ENCODE peak calls at places on chromosomes 1 and 21, in nine cellular contexts. P, R, W, X, C, J, H, M and G are unnamed samples.

GRCh38 chr1:4617506-4617905 is 36.9 kb upstream of the AJAP1 start:
- DNase-seq in P (no peak), R (no peak), W (no peak), X (no peak), C (no peak), J (no peak), H (no peak), M (no peak), G (no peak)

GRCh38 chr1:156498447-156499193 is 2.0 kb downstream of the MEF2D start:
- DNase-seq in P (no peak), R (peak; percentile 50), W (peak; percentile 70), X (no peak), C (no peak), J (peak; percentile 79), H (peak; percentile 69), M (no peak), G (peak; percentile 54)

GRCh38 chr1:61181016-61181560 is 98.7 kb downstream of the NFIA start:
- DNase-seq in P (no peak), R (no peak), W (no peak), X (no peak), C (no peak), J (no peak), H (no peak), M (no peak), G (no peak)

GRCh38 chr1:246609632-246610031 is 43.4 kb downstream of the CNST start:
- DNase-seq in P (no peak), R (no peak), W (no peak), X (no peak), C (no peak), J (no peak), H (no peak), M (no peak), G (no peak)

GRCh38 chr21:44845418-44846200 is 27.7 kb upstream of the SUMO3 start:
- DNase-seq in P (peak; percentile 21), R (peak; percentile 60), W (peak; percentile 60), X (peak; percentile 97), C (peak; percentile 86), J (peak; percentile 79), H (peak; percentile 78), M (no peak), G (peak; percentile 65)

GRCh38 chr1:6300342-6301141 is 39.6 kb upstream of the GPR153 start:
- DNase-seq in P (no peak), R (no peak), W (no peak), X (no peak), C (no peak), J (no peak), H (no peak), M (no peak), G (peak; percentile 54)

GRCh38 chr1:191959856-191960255 is 198.4 kb upstream of the RGS18 start:
- DNase-seq in P (no peak), R (no peak), W (no peak), X (no peak), C (no peak), J (no peak), H (no peak), M (no peak), G (no peak)

GRCh38 chr1:37274491-37274890 is 199.9 kb upstream of the ZC3H12A start:
- DNase-seq in P (no peak), R (no peak), W (no peak), X (no peak), C (no peak), J (no peak), H (no peak), M (no peak), G (no peak)

GRCh38 chr1:19650416-19651140 is 6.5 kb downstream of the NBL1 start:
- DNase-seq in P (no peak), R (no peak), W (peak; percentile 78), X (peak; percentile 38), C (no peak), J (no peak), H (no peak), M (no peak), G (no peak)

DNA sequence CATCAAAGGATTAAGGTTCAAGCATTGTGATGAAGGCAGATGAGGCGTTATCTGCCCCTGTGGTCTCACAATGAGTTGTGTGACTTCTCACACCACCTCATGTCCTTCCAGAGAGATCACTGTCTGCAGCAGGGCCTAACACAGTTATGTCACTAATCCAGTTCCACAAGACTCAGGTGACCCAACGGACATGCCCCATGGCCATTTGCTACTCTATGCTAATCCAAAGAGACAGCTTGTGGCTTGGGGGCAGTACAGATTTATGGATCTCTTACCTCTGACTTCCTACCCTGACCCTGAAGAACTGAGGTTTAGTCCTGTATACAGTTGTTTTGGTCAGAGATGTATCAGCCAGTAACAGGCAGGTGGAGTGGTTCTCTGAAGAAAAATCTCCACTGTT is 147.1 kb downstream of the GLUL start:
- DNase-seq in P (no peak), R (no peak), W (no peak), X (no peak), C (no peak), J (no peak), H (no peak), M (no peak), G (no peak)
- TF ChIP-seq EP300 in P (no peak), R (no peak), W (no peak), X (no peak), C (no peak), J (no peak), H (no peak), M (no peak), G (no peak)

DNA sequence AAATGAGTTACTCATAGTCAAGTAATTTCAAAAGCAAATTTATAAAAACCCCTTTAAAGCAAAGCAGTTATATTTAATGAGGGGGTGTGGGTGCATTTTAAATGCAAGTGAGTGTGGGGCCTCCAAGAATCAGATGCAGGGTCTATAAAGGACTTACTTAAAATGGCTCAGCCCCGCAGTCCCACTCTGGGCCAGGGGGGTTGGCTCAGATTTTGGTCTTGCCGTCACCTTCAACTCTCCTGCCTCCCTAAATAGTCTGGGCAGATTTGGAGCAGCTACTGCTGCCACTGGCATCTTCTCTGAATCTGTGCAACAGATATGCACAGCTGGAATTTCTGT is 16.2 kb downstream of the AMPD2 start:
- DNase-seq in P (no peak), R (no peak), W (no peak), X (no peak), C (peak; percentile 8), J (peak; percentile 56), H (no peak), M (no peak), G (no peak)
- H3K4me3 ChIP-seq in P (no peak overlapping the region), R (no peak overlapping the region), W (no peak overlapping the region), X (no peak overlapping the region), C (no peak overlapping the region), J (no peak overlapping the region), H (no peak overlapping the region), M (no peak overlapping the region), G (no peak overlapping the region)

GRCh38 chr1:214604543-214604942 is 1.5 kb downstream of the CENPF start:
- DNase-seq in P (no peak), R (no peak), W (no peak), X (no peak), C (no peak), J (no peak), H (no peak), M (no peak), G (no peak)

GRCh38 chr1:214603819-214604252 is 841 bp downstream of the CENPF start:
- DNase-seq in P (no peak), R (no peak), W (no peak), X (peak; percentile 32), C (no peak), J (no peak), H (no peak), M (no peak), G (no peak)

GRCh38 chr1:214602764-214603657 is at the start of gene CENPF:
- DNase-seq in P (peak; percentile 91), R (peak; percentile 99), W (peak; percentile 97), X (peak; percentile 99), C (peak; percentile 98), J (peak; percentile 98), H (peak; percentile 94), M (peak; percentile 91), G (peak; percentile 96)
- H3K27ac ChIP-seq in P (no peak within 1 kb of the TSS), R (peak within 1 kb of the TSS; percentile 82), W (no peak within 1 kb of the TSS), X (peak within 1 kb of the TSS; percentile 86), C (no peak within 1 kb of the TSS), J (no peak within 1 kb of the TSS), H (no peak within 1 kb of the TSS), M (peak within 1 kb of the TSS; percentile 85), G (no peak within 1 kb of the TSS)

GRCh38 chr1:227697321-227697864 is 37.7 kb downstream of the JMJD4 start:
- DNase-seq in P (no peak), R (no peak), W (no peak), X (no peak), C (no peak), J (no peak), H (no peak), M (no peak), G (no peak)
- TF ChIP-seq EP300 in P (no peak), R (no peak), W (no peak), X (no peak), C (no peak), J (no peak), H (no peak), M (no peak), G (no peak)

DNA sequence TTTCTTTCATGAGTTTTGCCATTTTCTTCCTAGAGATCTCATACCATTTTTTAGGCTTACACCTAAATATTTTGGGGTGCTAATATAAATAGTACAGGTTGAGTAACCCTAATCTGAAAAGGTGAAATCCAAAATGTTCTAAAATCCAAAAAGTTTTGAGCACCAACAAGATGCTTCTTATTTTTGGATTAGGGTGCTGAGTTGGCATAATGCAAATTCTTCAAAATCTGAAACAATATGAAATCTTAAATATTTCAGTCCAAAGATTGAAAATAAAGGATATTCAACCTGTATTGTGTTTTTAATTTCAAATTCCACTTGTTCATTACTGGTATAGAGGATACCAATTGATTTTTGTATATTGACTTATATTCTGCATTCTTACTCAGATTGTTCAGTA is 51.1 kb upstream of the KCNK2 start:
- DNase-seq in P (no peak), R (no peak), W (no peak), X (no peak), C (no peak), J (no peak), H (no peak), M (no peak), G (no peak)
- H3K4me3 ChIP-seq in P (no peak overlapping the region), R (no peak overlapping the region), W (no peak overlapping the region), X (no peak overlapping the region), C (no peak overlapping the region), J (no peak overlapping the region), H (no peak overlapping the region), M (no peak overlapping the region), G (no peak overlapping the region)

DNA sequence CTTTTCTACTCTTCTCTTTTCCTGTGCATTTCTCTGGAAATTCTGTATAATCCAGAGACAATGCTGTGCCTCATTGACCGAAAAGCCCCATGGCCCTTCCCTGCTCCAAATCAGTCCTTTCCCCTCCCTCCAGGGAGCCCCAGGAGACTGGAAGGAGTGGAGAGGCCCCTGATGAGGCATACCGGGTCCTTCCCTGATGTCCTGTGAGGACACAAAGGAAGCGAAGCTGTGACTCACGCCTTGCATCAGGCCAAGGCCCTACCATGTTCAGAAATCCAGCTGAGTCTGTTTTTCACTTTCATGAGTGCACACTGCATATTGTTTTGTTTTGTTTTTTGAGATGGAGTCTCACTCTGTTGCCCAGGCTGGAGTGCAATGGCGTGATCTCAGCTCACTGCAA is 38.7 kb upstream of the BECN2 start:
- DNase-seq in P (no peak), R (no peak), W (no peak), X (no peak), C (no peak), J (no peak), H (no peak), M (no peak), G (no peak)
- H3K27ac ChIP-seq in P (no peak overlapping the region), R (no peak overlapping the region), W (no peak overlapping the region), X (no peak overlapping the region), C (no peak overlapping the region), J (no peak overlapping the region), H (no peak overlapping the region), M (no peak overlapping the region), G (no peak overlapping the region)